ENCODE peak calls at places on chromosome 1, in eight cellular contexts. P is upper lobe of left lung; Z is A549; I is NCI-H187; G is T-helper 2 cell treated with Interferon-gamma antibody and Interleukin-4, amounts not matched to agents 5 μg/mL and 100 μg/mL, for 36 hours; Q is HS-5; X is stimulated activated CD8-positive, alpha-beta memory T cell treated with anti-CD3 and anti-CD28 coated beads, Interleukin-4, amount 100 ng/mL, for 4 hours; M is HCEC 1CT. B is an unnamed sample.
A peak's percentile ranks its signal among the peaks of the same experiment; 100 is the strongest.

GRCh38 chr1:87330201-87330953 is 1.7 kb downstream of the LMO4 start:
- DNase-seq in Z (no peak), M (peak; percentile 42), I (no peak), P (no peak), Q (no peak), G (no peak), X (no peak), B (peak; percentile 55)

GRCh38 chr1:79617777-79618176 is 611.2 kb upstream of the ADGRL4 start:
- DNase-seq in G (no peak), P (no peak), M (no peak), Z (no peak), I (no peak), X (no peak), Q (no peak), B (no peak)

GRCh38 chr1:165539306-165539705 is 4.5 kb upstream of the LRRC52 start:
- DNase-seq in M (no peak), Z (peak; percentile 15), G (no peak), P (no peak), Q (no peak), X (no peak), I (no peak), B (no peak)

GRCh38 chr1:232468249-232468648 is 161.7 kb downstream of the SIPA1L2 start:
- DNase-seq in X (no peak), Z (no peak), I (no peak), Q (no peak), M (no peak), G (no peak), P (no peak), B (no peak)

GRCh38 chr1:25820247-25821111 is 725 bp downstream of the MTFR1L start:
- DNase-seq in I (no peak), Z (peak; percentile 58), X (no peak), Q (no peak), M (peak; percentile 44), G (peak; percentile 67), P (no peak), B (peak; percentile 88)

GRCh38 chr1:35536551-35537162 is 20.5 kb downstream of the KIAA0319L start:
- DNase-seq in Q (no peak), M (no peak), X (no peak), G (no peak), I (no peak), P (no peak), Z (no peak), B (no peak)

GRCh38 chr1:229887043-229887822 is 179.8 kb upstream of the GALNT2 start:
- DNase-seq in Z (no peak), Q (no peak), X (no peak), I (no peak), M (no peak), P (no peak), G (no peak), B (no peak)

GRCh38 chr1:178282949-178283367 is 189.1 kb downstream of the RASAL2 start:
- DNase-seq in P (no peak), I (no peak), Z (peak; percentile 40), G (no peak), M (peak; percentile 78), X (no peak), Q (peak; percentile 36), B (peak; percentile 18)

GRCh38 chr1:232409584-232409983 is 220.3 kb downstream of the SIPA1L2 start:
- DNase-seq in G (no peak), M (no peak), P (no peak), Q (no peak), Z (no peak), I (no peak), X (no peak), B (no peak)

GRCh38 chr1:200372095-200372884 is 37.5 kb downstream of the ZNF281 start:
- DNase-seq in M (peak; percentile 93), G (no peak), Q (peak; percentile 62), I (no peak), P (no peak), X (no peak), Z (peak; percentile 85), B (no peak)

GRCh38 chr1:187390157-187390556 is 561.4 kb downstream of the PLA2G4A start:
- DNase-seq in P (no peak), I (no peak), G (no peak), M (peak; percentile 28), Z (peak; percentile 6), Q (no peak), X (no peak), B (no peak)